ENCODE peak calls at places on chromosome 13, in four cellular contexts. One of them, this sample, is unnamed.

GRCh38 chr13:40205771-40206240 is 460.6 kb downstream of the FOXO1 start:
- DNase-seq in GM12878: no peak
- DNase-seq in K562: no peak
- DNase-seq in HepG2: no peak
- DNase-seq in this sample: no peak

GRCh38 chr13:25224151-25224550 is 52.1 kb upstream of the AMER2 start:
- DNase-seq in GM12878: no peak
- DNase-seq in K562: no peak
- DNase-seq in HepG2: no peak
- DNase-seq in this sample: no peak

GRCh38 chr13:110950819-110951570 is 36.1 kb upstream of the ANKRD10 start:
- DNase-seq in GM12878: no peak
- DNase-seq in K562: no peak
- DNase-seq in HepG2: no peak
- DNase-seq in this sample: no peak

GRCh38 chr13:24038405-24038804 is 122.1 kb upstream of the SPATA13 start:
- DNase-seq in GM12878: no peak
- DNase-seq in K562: no peak
- DNase-seq in HepG2: no peak
- DNase-seq in this sample: no peak

GRCh38 chr13:113935081-113935511 is 38.8 kb downstream of the C13orf46 start:
- DNase-seq in GM12878: no peak
- DNase-seq in K562: no peak
- DNase-seq in HepG2: no peak
- DNase-seq in this sample: no peak

GRCh38 chr13:73842621-73843020 is 291.6 kb downstream of the KLF12 start:
- DNase-seq in GM12878: no peak
- DNase-seq in K562: no peak
- DNase-seq in HepG2: no peak
- DNase-seq in this sample: no peak

GRCh38 chr13:44422755-44423643 is 49.4 kb downstream of the SERP2 start:
- DNase-seq in GM12878: no peak
- DNase-seq in K562: no peak
- DNase-seq in HepG2: no peak
- DNase-seq in this sample: no peak

GRCh38 chr13:80979035-80979641 is 638.2 kb upstream of the SPRY2 start:
- DNase-seq in GM12878: peak
- DNase-seq in K562: peak
- DNase-seq in HepG2: peak
- DNase-seq in this sample: peak

GRCh38 chr13:102699419-102699961 is 4.6 kb upstream of the METTL21C start:
- DNase-seq in GM12878: no peak
- DNase-seq in K562: no peak
- DNase-seq in HepG2: no peak
- DNase-seq in this sample: no peak

GRCh38 chr13:20997301-20998061 is 63.9 kb downstream of the LATS2 start:
- DNase-seq in GM12878: no peak
- DNase-seq in K562: no peak
- DNase-seq in HepG2: no peak
- DNase-seq in this sample: no peak

GRCh38 chr13:25468330-25469178 is 96.8 kb downstream of the ATP8A2 start:
- DNase-seq in GM12878: no peak
- DNase-seq in K562: peak
- DNase-seq in HepG2: no peak
- DNase-seq in this sample: peak

GRCh38 chr13:75366380-75367280 is 115.3 kb downstream of the TBC1D4 start:
- DNase-seq in GM12878: no peak
- DNase-seq in K562: no peak
- DNase-seq in HepG2: no peak
- DNase-seq in this sample: no peak

GRCh38 chr13:28376604-28377003 is 118.3 kb downstream of the FLT1 start:
- DNase-seq in GM12878: no peak
- DNase-seq in K562: peak
- DNase-seq in HepG2: no peak
- DNase-seq in this sample: no peak

GRCh38 chr13:111912991-111913781 is 153.8 kb upstream of the SOX1 start:
- DNase-seq in GM12878: no peak
- DNase-seq in K562: no peak
- DNase-seq in HepG2: no peak
- DNase-seq in this sample: no peak

GRCh38 chr13:33137726-33138125 is 121.5 kb downstream of the KL start:
- DNase-seq in GM12878: no peak
- DNase-seq in K562: no peak
- DNase-seq in HepG2: no peak
- DNase-seq in this sample: no peak

GRCh38 chr13:47397739-47398138 is 500.9 kb upstream of the HTR2A start:
- DNase-seq in GM12878: no peak
- DNase-seq in K562: no peak
- DNase-seq in HepG2: no peak
- DNase-seq in this sample: no peak

GRCh38 chr13:31053098-31053497 is 108.6 kb downstream of the HSPH1 start:
- DNase-seq in GM12878: no peak
- DNase-seq in K562: no peak
- DNase-seq in HepG2: no peak
- DNase-seq in this sample: no peak

GRCh38 chr13:99015606-99016520 is 38.0 kb upstream of the DOCK9 start:
- DNase-seq in GM12878: no peak
- DNase-seq in K562: no peak
- DNase-seq in HepG2: no peak
- DNase-seq in this sample: no peak

GRCh38 chr13:80276371-80277289 is 64.3 kb downstream of the SPRY2 start:
- DNase-seq in GM12878: no peak
- DNase-seq in K562: no peak
- DNase-seq in HepG2: peak
- DNase-seq in this sample: peak

GRCh38 chr13:73040479-73040878 is 18.3 kb upstream of the KLF5 start:
- DNase-seq in GM12878: no peak
- DNase-seq in K562: no peak
- DNase-seq in HepG2: peak
- DNase-seq in this sample: no peak

GRCh38 chr13:69579351-69579750 is 528.3 kb upstream of the ATXN8OS start:
- DNase-seq in GM12878: no peak
- DNase-seq in K562: peak
- DNase-seq in HepG2: no peak
- DNase-seq in this sample: no peak

GRCh38 chr13:44969858-44970484 is 19.3 kb downstream of the NUFIP1 start:
- DNase-seq in GM12878: no peak
- DNase-seq in K562: peak
- DNase-seq in HepG2: peak
- DNase-seq in this sample: peak

GRCh38 chr13:50731400-50731799 is 112.1 kb downstream of the DLEU7 start:
- DNase-seq in GM12878: peak
- DNase-seq in K562: no peak
- DNase-seq in HepG2: no peak
- DNase-seq in this sample: no peak

GRCh38 chr13:113764793-113765190 is 5.8 kb downstream of the TMEM255B start:
- DNase-seq in GM12878: no peak
- DNase-seq in K562: no peak
- DNase-seq in HepG2: no peak
- DNase-seq in this sample: no peak

GRCh38 chr13:110070511-110071120 is 236.3 kb downstream of the COL4A1 start:
- DNase-seq in GM12878: no peak
- DNase-seq in K562: no peak
- DNase-seq in HepG2: no peak
- DNase-seq in this sample: no peak

GRCh38 chr13:108033800-108034707 is 181.3 kb downstream of the LIG4 start:
- DNase-seq in GM12878: no peak
- DNase-seq in K562: no peak
- DNase-seq in HepG2: peak
- DNase-seq in this sample: no peak

GRCh38 chr13:110530839-110531499 is 30.6 kb downstream of the RAB20 start:
- DNase-seq in GM12878: no peak
- DNase-seq in K562: no peak
- DNase-seq in HepG2: no peak
- DNase-seq in this sample: no peak

GRCh38 chr13:22812793-22813192 is 368.0 kb upstream of the SGCG start:
- DNase-seq in GM12878: no peak
- DNase-seq in K562: peak
- DNase-seq in HepG2: no peak
- DNase-seq in this sample: no peak

GRCh38 chr13:27792393-27793218 is at the start of gene GSX1:
- DNase-seq in GM12878: no peak
- DNase-seq in K562: peak
- DNase-seq in HepG2: peak
- DNase-seq in this sample: peak

GRCh38 chr13:94227255-94227879 is 252.1 kb downstream of the DCT start:
- DNase-seq in GM12878: no peak
- DNase-seq in K562: no peak
- DNase-seq in HepG2: no peak
- DNase-seq in this sample: no peak

GRCh38 chr13:76684336-76684735 is 201.9 kb downstream of the KCTD12 start:
- DNase-seq in GM12878: no peak
- DNase-seq in K562: no peak
- DNase-seq in HepG2: no peak
- DNase-seq in this sample: no peak

GRCh38 chr13:99796175-99796819 is 175.3 kb downstream of the ZIC5 start:
- DNase-seq in GM12878: no peak
- DNase-seq in K562: peak
- DNase-seq in HepG2: peak
- DNase-seq in this sample: peak

GRCh38 chr13:26307701-26308100 is 53.8 kb downstream of the CDK8 start:
- DNase-seq in GM12878: no peak
- DNase-seq in K562: no peak
- DNase-seq in HepG2: no peak
- DNase-seq in this sample: no peak

GRCh38 chr13:36297259-36297599 is 385 bp downstream of the CCDC169 start:
- DNase-seq in GM12878: no peak
- DNase-seq in K562: no peak
- DNase-seq in HepG2: no peak
- DNase-seq in this sample: no peak

GRCh38 chr13:26502826-26503225 is 54.7 kb upstream of the WASF3 start:
- DNase-seq in GM12878: no peak
- DNase-seq in K562: no peak
- DNase-seq in HepG2: no peak
- DNase-seq in this sample: peak

GRCh38 chr13:62643799-62644484 is 1228.3 kb upstream of the PCDH20 start:
- DNase-seq in GM12878: peak
- DNase-seq in K562: no peak
- DNase-seq in HepG2: no peak
- DNase-seq in this sample: no peak
- TF ChIP-seq TARDBP in GM12878: no peak
- TF ChIP-seq TARDBP in K562: no peak
- TF ChIP-seq TARDBP in HepG2: no peak
- TF ChIP-seq TARDBP in this sample: no peak

GRCh38 chr13:30006246-30006645 is 155.8 kb upstream of the UBL3 start:
- DNase-seq in GM12878: no peak
- DNase-seq in K562: no peak
- DNase-seq in HepG2: no peak
- DNase-seq in this sample: no peak

GRCh38 chr13:30004204-30004603 is 153.8 kb upstream of the UBL3 start:
- DNase-seq in GM12878: no peak
- DNase-seq in K562: no peak
- DNase-seq in HepG2: no peak
- DNase-seq in this sample: no peak

GRCh38 chr13:30009411-30009810 is 159.0 kb upstream of the UBL3 start:
- DNase-seq in GM12878: no peak
- DNase-seq in K562: no peak
- DNase-seq in HepG2: no peak
- DNase-seq in this sample: no peak
- TF ChIP-seq BHLHE40 in GM12878: no peak
- TF ChIP-seq BHLHE40 in K562: no peak
- TF ChIP-seq BHLHE40 in HepG2: no peak
- TF ChIP-seq BHLHE40 in this sample: no peak

GRCh38 chr13:65966991-65967451 is 1263.1 kb downstream of the PCDH9 start:
- DNase-seq in GM12878: no peak
- DNase-seq in K562: peak
- DNase-seq in HepG2: peak
- DNase-seq in this sample: peak
- TF ChIP-seq TARDBP in GM12878: no peak
- TF ChIP-seq TARDBP in K562: no peak
- TF ChIP-seq TARDBP in HepG2: no peak
- TF ChIP-seq TARDBP in this sample: no peak

DNA sequence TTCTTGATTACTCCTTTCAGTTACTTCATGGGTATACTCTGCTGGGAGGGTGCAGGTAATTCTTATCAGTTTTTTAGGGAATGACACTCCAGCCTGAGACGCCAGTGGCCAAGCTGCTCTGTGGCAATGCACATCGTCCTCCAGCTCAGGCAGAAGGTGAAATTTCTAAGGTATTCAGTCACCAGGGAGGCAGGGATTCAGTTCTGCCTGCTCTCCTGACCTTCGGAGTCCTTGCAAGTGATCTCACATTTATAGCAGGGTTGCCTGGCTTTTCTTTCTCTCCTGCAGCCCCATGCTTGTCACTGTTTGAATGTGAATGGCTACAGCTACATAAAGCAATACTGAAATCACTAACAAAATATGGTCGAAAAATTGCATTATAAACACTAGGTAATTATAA is 1447.5 kb downstream of the EFNB2 start:
- DNase-seq in GM12878: no peak
- DNase-seq in K562: no peak
- DNase-seq in HepG2: no peak
- DNase-seq in this sample: no peak
- TF ChIP-seq BHLHE40 in GM12878: no peak
- TF ChIP-seq BHLHE40 in K562: no peak
- TF ChIP-seq BHLHE40 in HepG2: no peak
- TF ChIP-seq BHLHE40 in this sample: no peak

GRCh38 chr13:82758056-82758455 is 1124.2 kb downstream of the SLITRK1 start:
- DNase-seq in GM12878: no peak
- DNase-seq in K562: peak
- DNase-seq in HepG2: peak
- DNase-seq in this sample: peak
- TF ChIP-seq TARDBP in GM12878: no peak
- TF ChIP-seq TARDBP in K562: no peak
- TF ChIP-seq TARDBP in HepG2: no peak
- TF ChIP-seq TARDBP in this sample: no peak

GRCh38 chr13:83452292-83452950 is 429.9 kb downstream of the SLITRK1 start:
- DNase-seq in GM12878: no peak
- DNase-seq in K562: no peak
- DNase-seq in HepG2: no peak
- DNase-seq in this sample: no peak
- TF ChIP-seq BHLHE40 in GM12878: no peak
- TF ChIP-seq BHLHE40 in K562: no peak
- TF ChIP-seq BHLHE40 in HepG2: no peak
- TF ChIP-seq BHLHE40 in this sample: no peak

This sample was measured in HEK293T.